ENCODE peak calls at places on chromosomes 4 and X, in six cellular contexts. T, V, F, D, Q and E are unnamed samples.

GRCh38 chr4:77917075-77917474 is 54.4 kb downstream of the MRPL1 start:
- DNase-seq in V (no peak), D (peak; percentile 69), T (no peak), Q (no peak), F (no peak), E (no peak)

GRCh38 chrX:136387951-136388502 is 87.3 kb downstream of the ADGRG4 start:
- DNase-seq in F (no peak), Q (no peak), D (no peak), T (no peak), V (no peak), E (no peak)

GRCh38 chr4:2893772-2894171 is 50.1 kb downstream of the ADD1 start:
- DNase-seq in T (no peak), F (no peak), Q (no peak), V (no peak), D (no peak), E (no peak)

GRCh38 chrX:24956828-24957227 is 58.9 kb downstream of the ARX start:
- DNase-seq in T (no peak), Q (peak; percentile 9), D (no peak), F (no peak), V (no peak), E (peak; percentile 14)

GRCh38 chr4:82172186-82172585 is 201.6 kb downstream of the HNRNPD start:
- DNase-seq in T (no peak), F (no peak), Q (no peak), V (no peak), D (no peak), E (no peak)

GRCh38 chr4:164482092-164482404 is 271.9 kb upstream of the SMIM31 start:
- DNase-seq in D (no peak), Q (no peak), T (no peak), V (no peak), F (no peak), E (no peak)

GRCh38 chr4:159160242-159160641 is 57.4 kb downstream of the RAPGEF2 start:
- DNase-seq in D (no peak), T (no peak), V (no peak), Q (no peak), F (no peak), E (no peak)

GRCh38 chrX:21711126-21711847 is 46.6 kb downstream of the SMPX start:
- DNase-seq in F (no peak), V (no peak), T (no peak), D (no peak), Q (no peak), E (no peak)

GRCh38 chr4:121950680-121951569 is 935 bp downstream of the TRPC3 start:
- DNase-seq in F (no peak), T (peak; percentile 51), Q (peak; percentile 16), D (no peak), V (peak; percentile 67), E (peak; percentile 41)

GRCh38 chrX:130916636-130917422 is 13.8 kb upstream of the ENOX2 start:
- DNase-seq in T (peak; percentile 17), V (no peak), F (peak; percentile 32), D (peak; percentile 36), Q (peak; percentile 50), E (peak; percentile 45)

GRCh38 chr4:76659103-76659490 is 224.1 kb downstream of the SHROOM3 start:
- DNase-seq in T (no peak), V (no peak), F (no peak), D (no peak), Q (peak; percentile 73), E (no peak)

GRCh38 chr4:74217365-74217764 is 59.4 kb downstream of the MTHFD2L start:
- DNase-seq in Q (peak; percentile 62), T (no peak), F (no peak), V (no peak), D (no peak), E (peak; percentile 47)

GRCh38 chr4:15149842-15150592 is 147.7 kb downstream of the CPEB2 start:
- DNase-seq in Q (peak; percentile 86), V (peak; percentile 90), F (no peak), T (peak; percentile 21), D (peak; percentile 72), E (peak; percentile 79)

GRCh38 chrX:153474718-153475117 is 4.3 kb upstream of the HAUS7 start:
- DNase-seq in Q (peak; percentile 63), F (peak; percentile 42), T (peak; percentile 63), D (peak; percentile 39), V (peak; percentile 87), E (peak; percentile 65)

GRCh38 chr4:127000846-127001245 is 631.9 kb upstream of the INTU start:
- DNase-seq in D (no peak), F (no peak), V (no peak), T (no peak), Q (no peak), E (no peak)

GRCh38 chrX:119809185-119809666 is 17.8 kb upstream of the RPL39 start:
- DNase-seq in V (no peak), T (no peak), D (no peak), Q (no peak), F (no peak), E (peak; percentile 9)

GRCh38 chr4:114905017-114905416 is 208.4 kb downstream of the NDST4 start:
- DNase-seq in V (no peak), Q (no peak), F (no peak), D (peak; percentile 18), T (no peak), E (no peak)

GRCh38 chr4:152258804-152259708 is 276.8 kb downstream of the FBXW7 start:
- DNase-seq in F (no peak), Q (peak; percentile 82), D (no peak), T (no peak), V (no peak), E (peak; percentile 54)

GRCh38 chr4:26884486-26884988 is 23.9 kb downstream of the STIM2 start:
- DNase-seq in D (no peak), T (no peak), V (no peak), Q (no peak), F (no peak), E (no peak)

GRCh38 chr4:56764775-56765174 is 56.7 kb downstream of the SPINK2 start:
- DNase-seq in D (no peak), Q (peak; percentile 56), F (no peak), T (no peak), V (no peak), E (peak; percentile 48)

GRCh38 chrX:130245441-130245840 is 23.3 kb downstream of the ZNF280C start:
- DNase-seq in T (no peak), V (no peak), F (no peak), D (no peak), Q (peak; percentile 56), E (peak; percentile 57)

GRCh38 chr4:37770016-37770415 is 56.5 kb upstream of the PGM2 start:
- DNase-seq in D (no peak), V (no peak), F (no peak), Q (peak; percentile 68), T (no peak), E (peak; percentile 30)

GRCh38 chr4:68708566-68708965 is 38.1 kb upstream of the UGT2B15 start:
- DNase-seq in T (no peak), V (no peak), Q (no peak), D (no peak), F (no peak), E (no peak)

GRCh38 chrX:74133156-74133796 is 170.7 kb upstream of the ZCCHC13 start:
- DNase-seq in V (no peak), F (peak; percentile 33), D (peak; percentile 56), Q (peak; percentile 77), T (peak; percentile 40), E (peak; percentile 48)

GRCh38 chrX:9738146-9738545 is 27.5 kb downstream of the GPR143 start:
- DNase-seq in V (no peak), T (no peak), F (no peak), D (no peak), Q (no peak), E (no peak)